ENCODE peak calls at places on chromosomes 12 and 14, in four cellular contexts. B is activated naive CD4-positive, alpha-beta T cell; Z is GM19239; E is cardiac septum. J is an unnamed sample.

GRCh38 chr14:60720962-60721330 is 3.2 kb downstream of the SIX4 start:
- DNase-seq in B (no peak), Z (no peak), E (no peak), J (no peak)

GRCh38 chr14:95157195-95157986 is at the start of gene DICER1:
- DNase-seq in B (peak), Z (peak), E (peak), J (peak)

GRCh38 chr12:29656762-29657538 is 126.8 kb downstream of the TMTC1 start:
- DNase-seq in B (no peak), Z (no peak), E (no peak), J (no peak)

GRCh38 chr12:81759215-81759991 is at the start of gene PPFIA2:
- DNase-seq in B (no peak), Z (no peak), E (no peak), J (no peak)

GRCh38 chr12:98543701-98544100 is 28.3 kb downstream of the TMPO start:
- DNase-seq in B (no peak), Z (no peak), E (no peak), J (no peak)

GRCh38 chr14:58239259-58240210 is 5.1 kb upstream of the PSMA3 start:
- DNase-seq in B (peak), Z (no peak), E (no peak), J (no peak)

GRCh38 chr12:92065018-92065499 is 80.6 kb downstream of the BTG1 start:
- DNase-seq in B (no peak), Z (no peak), E (no peak), J (no peak)

GRCh38 chr12:20421338-20421890 is 53.1 kb downstream of the PDE3A start:
- DNase-seq in B (no peak), Z (no peak), E (no peak), J (no peak)

GRCh38 chr14:28813810-28814209 is 47.2 kb downstream of the FOXG1 start:
- DNase-seq in B (no peak), Z (no peak), E (no peak), J (no peak)

GRCh38 chr12:101597164-101597563 is 2.4 kb downstream of the MYBPC1 start:
- DNase-seq in B (no peak), Z (no peak), E (no peak), J (no peak)

GRCh38 chr14:79483472-79483871 is 727.8 kb downstream of the DIO2 start:
- DNase-seq in B (no peak), Z (no peak), E (no peak), J (no peak)

GRCh38 chr12:73383584-73384229 is 1111.5 kb downstream of the TRHDE start:
- DNase-seq in B (no peak), Z (no peak), E (no peak), J (no peak)

GRCh38 chr12:8123124-8123888 is at the start of gene CLEC4A:
- DNase-seq in B (no peak), Z (no peak), E (no peak), J (no peak)

GRCh38 chr12:4562034-4562657 is at the start of gene DYRK4:
- DNase-seq in B (no peak), Z (no peak), E (peak), J (no peak)

GRCh38 chr12:23525450-23526072 is 423.9 kb downstream of the SOX5 start:
- DNase-seq in B (no peak), Z (no peak), E (no peak), J (no peak)